ENCODE peak calls at places on chromosomes 11 and 22, in ten cellular contexts. A is Peyer's patch, K is HCT116, Z is spleen, Q is stomach, G is uterus, E is adrenal gland, I is tibial nerve, M is sigmoid colon, B is ovary. R is an unnamed sample.
A peak's percentile ranks its signal among the peaks of the same experiment; 100 is the strongest.

GRCh38 chr11:66022401-66023185 is 3.7 kb downstream of the CATSPER1 start:
- DNase-seq in B (peak; percentile 67), M (peak; percentile 80), K (no peak), I (peak; percentile 49), E (peak; percentile 72), Z (peak; percentile 93), A (peak; percentile 67), Q (peak; percentile 83), G (peak; percentile 44), R (peak; percentile 47)

GRCh38 chr11:102583437-102583836 is 41.7 kb downstream of the MMP20 start:
- DNase-seq in B (no peak), Q (no peak), A (no peak), K (no peak), E (no peak), M (no peak), G (no peak), I (no peak), Z (no peak), R (no peak)

GRCh38 chr11:117424781-117425180 is 97.1 kb downstream of the CEP164 start:
- DNase-seq in B (no peak), G (no peak), Q (no peak), A (no peak), Z (peak; percentile 34), E (no peak), M (peak; percentile 33), K (no peak), I (no peak), R (no peak)

GRCh38 chr11:134737563-134738510 is 325.8 kb upstream of the B3GAT1 start:
- DNase-seq in A (no peak), E (no peak), M (no peak), B (no peak), I (no peak), G (no peak), Z (peak; percentile 57), K (no peak), Q (no peak), R (no peak)

GRCh38 chr11:9726313-9727022 is 62.6 kb downstream of the SWAP70 start:
- DNase-seq in E (no peak), M (no peak), I (no peak), K (peak; percentile 23), G (no peak), Q (no peak), Z (no peak), A (no peak), B (no peak), R (no peak)

GRCh38 chr11:129992161-129992944 is 10.3 kb downstream of the PRDM10 start:
- DNase-seq in G (peak; percentile 27), E (peak; percentile 62), M (no peak), K (peak; percentile 48), A (peak; percentile 26), I (no peak), B (no peak), Z (no peak), Q (peak; percentile 60), R (peak; percentile 37)

GRCh38 chr22:28029201-28029948 is 110.3 kb upstream of the PITPNB start:
- DNase-seq in I (no peak), Q (peak; percentile 82), G (peak; percentile 74), M (no peak), A (no peak), E (peak; percentile 81), K (no peak), Z (peak; percentile 84), B (no peak), R (peak; percentile 75)

GRCh38 chr11:131982154-131982553 is 611.7 kb downstream of the NTM start:
- DNase-seq in A (no peak), Q (no peak), G (no peak), E (no peak), K (no peak), I (no peak), B (no peak), M (no peak), Z (no peak), R (no peak)

GRCh38 chr11:26621147-26621546 is 49.1 kb upstream of the MUC15 start:
- DNase-seq in E (no peak), A (no peak), B (no peak), I (no peak), Z (no peak), K (no peak), Q (no peak), M (no peak), G (no peak), R (no peak)

GRCh38 chr22:45830531-45831245 is 146.3 kb downstream of the WNT7B start:
- DNase-seq in Z (no peak), A (no peak), M (no peak), E (no peak), B (no peak), G (no peak), K (no peak), Q (no peak), I (no peak), R (no peak)

GRCh38 chr22:43449205-43449830 is 37.5 kb downstream of the MPPED1 start:
- DNase-seq in K (no peak), E (no peak), Z (peak; percentile 28), I (no peak), M (no peak), G (no peak), Q (no peak), A (no peak), B (no peak), R (no peak)

GRCh38 chr22:20211997-20212753 is 55.9 kb downstream of the RTN4R start:
- DNase-seq in A (no peak), G (no peak), B (peak; percentile 64), Q (peak; percentile 89), K (peak; percentile 56), Z (no peak), M (peak; percentile 77), I (peak; percentile 29), E (peak; percentile 28), R (peak; percentile 16)

GRCh38 chr11:15347969-15348734 is 233.4 kb downstream of the INSC start:
- DNase-seq in E (no peak), G (no peak), M (no peak), B (no peak), Z (no peak), A (no peak), I (no peak), Q (no peak), K (no peak), R (no peak)

GRCh38 chr11:60389279-60389910 is 6.9 kb upstream of the MS4A14 start:
- DNase-seq in Q (no peak), A (peak; percentile 70), Z (no peak), G (no peak), I (no peak), M (no peak), K (no peak), B (no peak), E (no peak), R (no peak)

GRCh38 chr11:128464878-128465277 is 122.5 kb downstream of the ETS1 start:
- DNase-seq in G (no peak), B (no peak), K (no peak), I (no peak), Q (no peak), Z (no peak), M (no peak), E (no peak), A (no peak), R (no peak)

GRCh38 chr22:42169055-42169469 is 38.5 kb upstream of the CYP2D6 start:
- DNase-seq in B (peak; percentile 77), M (peak; percentile 78), Z (peak; percentile 88), E (peak; percentile 73), I (peak; percentile 54), K (peak; percentile 56), A (peak; percentile 73), G (peak; percentile 67), Q (peak; percentile 67), R (no peak)

DNA sequence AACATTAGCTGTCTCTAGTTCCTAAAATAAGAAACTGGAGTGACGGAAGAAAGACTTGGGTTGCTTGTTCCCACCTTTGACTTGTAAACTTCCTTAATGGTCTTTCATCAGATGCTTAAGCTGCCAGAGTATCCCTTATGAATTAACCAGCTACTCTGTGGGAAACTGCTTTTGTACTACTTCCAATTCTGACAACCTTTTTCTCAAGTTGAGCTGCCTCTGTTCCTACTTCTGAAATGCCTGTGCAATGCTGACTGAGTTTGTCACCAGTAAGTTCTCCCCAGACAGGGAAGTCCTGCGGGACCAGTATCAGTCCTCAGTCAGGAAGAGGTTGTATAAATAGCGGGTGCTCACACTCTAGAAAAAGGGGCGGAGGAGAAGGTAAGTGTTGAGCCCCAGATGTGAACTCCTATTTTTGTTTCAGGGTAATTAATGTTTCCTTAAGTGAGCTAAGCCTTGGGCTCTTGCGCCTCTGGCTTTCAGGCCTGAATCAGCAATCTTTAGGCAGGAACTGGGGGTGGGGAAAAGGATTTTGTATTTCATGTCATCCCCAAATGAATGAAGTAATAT is 67.2 kb downstream of the CECR2 start:
- DNase-seq in M (no peak), E (no peak), B (no peak), A (no peak), G (no peak), I (no peak), K (no peak), Z (no peak), Q (no peak), R (no peak)
- H3K27ac ChIP-seq in M (peak overlapping the region; percentile 10), E (no peak overlapping the region), B (peak overlapping the region; percentile 31), A (no peak overlapping the region), G (no peak overlapping the region), I (no peak overlapping the region), K (no peak overlapping the region), Z (no peak overlapping the region), Q (no peak overlapping the region), R (peak overlapping the region; percentile 86)

GRCh38 chr11:8080674-8081590 is at the start of gene TUB:
- DNase-seq in E (no peak), Q (peak; percentile 26), G (no peak), Z (peak; percentile 61), A (no peak), K (no peak), B (peak; percentile 65), M (no peak), I (no peak), R (no peak)
- TF ChIP-seq POLR2A in E (no peak), Q (no peak), G (no peak), Z (no peak), A (no peak), K (no peak), B (no peak), M (no peak), I (peak; percentile 28), R (no peak)

DNA sequence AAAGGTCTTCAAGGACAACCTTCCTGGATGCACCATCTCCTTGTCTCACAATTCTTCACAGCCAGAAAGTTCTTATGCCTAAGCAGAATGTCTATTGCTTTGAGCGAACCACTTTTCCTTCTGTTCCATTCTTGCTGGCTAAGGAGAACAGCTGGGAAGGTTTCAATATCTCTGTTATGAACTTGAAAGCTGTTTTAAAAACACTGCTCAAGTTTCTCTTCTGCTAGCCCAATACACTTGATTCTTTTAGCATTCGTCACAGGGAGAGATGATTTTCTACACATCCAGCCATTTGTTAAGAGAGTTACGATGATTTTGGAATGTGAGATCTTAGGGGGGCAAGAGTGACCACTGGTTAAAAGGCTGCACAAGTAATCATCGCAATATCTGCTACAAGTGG is 249.3 kb downstream of the KIRREL3 start:
- DNase-seq in I (no peak), E (no peak), K (no peak), B (no peak), Q (no peak), Z (no peak), M (no peak), G (no peak), A (no peak), R (no peak)
- H3K27me3 ChIP-seq in I (no peaks in the 10 kb centered on the region), E (no peaks in the 10 kb centered on the region), K (peaks cover 3% of the 10 kb centered on the region), B (no peaks in the 10 kb centered on the region), Q (peaks cover 5% of the 10 kb centered on the region), Z (no peaks in the 10 kb centered on the region), M (no peaks in the 10 kb centered on the region), G (no peaks in the 10 kb centered on the region), A (no peaks in the 10 kb centered on the region), R (no peaks in the 10 kb centered on the region)

DNA sequence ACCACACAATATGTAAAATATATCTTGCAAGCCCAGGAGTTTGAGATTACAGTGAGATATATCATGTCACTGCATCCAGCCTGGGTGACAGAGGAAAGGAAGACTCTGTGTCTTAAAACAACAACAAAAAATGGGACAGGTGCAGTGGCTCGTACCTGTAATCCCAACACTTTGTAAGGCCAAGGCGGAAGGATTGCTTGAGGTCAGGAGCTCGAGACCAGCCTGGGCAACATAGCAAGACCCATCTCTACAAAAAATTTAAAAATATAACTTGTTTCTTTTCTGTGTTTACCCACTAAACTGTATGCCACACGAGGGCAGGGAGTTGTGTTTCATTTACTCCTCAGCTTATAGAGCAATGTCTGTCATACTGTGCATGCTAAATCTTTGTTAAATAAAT is 3.1 kb downstream of the ZNF280A start:
- DNase-seq in A (no peak), E (no peak), B (no peak), G (no peak), Q (no peak), K (no peak), Z (no peak), I (no peak), M (no peak), R (no peak)
- H3K27ac ChIP-seq in A (no peak overlapping the region), E (no peak overlapping the region), B (no peak overlapping the region), G (no peak overlapping the region), Q (no peak overlapping the region), K (no peak overlapping the region), Z (no peak overlapping the region), I (no peak overlapping the region), M (no peak overlapping the region), R (no peak overlapping the region)